ENCODE peak calls at places on chromosomes 1 and 21, in five cellular contexts. X is PC-9; T is endodermal cell; P is cardiac muscle cell; F is CD8-positive, alpha-beta T cell. L is an unnamed sample.

GRCh38 chr1:172351761-172352161 is 68.7 kb upstream of the C1orf105 start:
- DNase-seq in X (peak; percentile 82), T (no peak), P (peak; percentile 69), F (no peak), L (no peak)

GRCh38 chr21:45894107-45894810 is 87.3 kb upstream of the COL6A1 start:
- DNase-seq in X (no peak), T (no peak), P (peak; percentile 81), F (no peak), L (no peak)

GRCh38 chr1:64051801-64052200 is 151.6 kb upstream of the UBE2U start:
- DNase-seq in X (no peak), T (no peak), P (peak; percentile 19), F (no peak), L (no peak)

GRCh38 chr1:112358798-112359408 is 37.1 kb upstream of the CTTNBP2NL start:
- DNase-seq in X (peak; percentile 33), T (peak; percentile 92), P (peak; percentile 87), F (peak; percentile 38), L (peak; percentile 13)

GRCh38 chr1:228876187-228876586 is 140.9 kb downstream of the RHOU start:
- DNase-seq in X (no peak), T (no peak), P (no peak), F (no peak), L (no peak)

GRCh38 chr1:61589382-61589765 is 135.6 kb downstream of the TM2D1 start:
- DNase-seq in X (no peak), T (no peak), P (no peak), F (no peak), L (no peak)

GRCh38 chr1:168688679-168689657 is 40.0 kb downstream of the DPT start:
- DNase-seq in X (no peak), T (no peak), P (no peak), F (no peak), L (no peak)

GRCh38 chr1:29830916-29831315 is 594.6 kb downstream of the PTPRU start:
- DNase-seq in X (no peak), T (no peak), P (no peak), F (no peak), L (no peak)

GRCh38 chr1:26029864-26030481 is 8.4 kb downstream of the EXTL1 start:
- DNase-seq in X (no peak), T (no peak), P (no peak), F (no peak), L (no peak)

GRCh38 chr1:14516974-14517812 is 81.3 kb upstream of the KAZN start:
- DNase-seq in X (no peak), T (no peak), P (peak; percentile 89), F (no peak), L (no peak)

GRCh38 chr1:210362526-210362925 is 33.8 kb downstream of the HHAT start:
- DNase-seq in X (no peak), T (peak; percentile 5), P (peak; percentile 66), F (no peak), L (no peak)

GRCh38 chr1:232682248-232682647 is 52.3 kb upstream of the SIPA1L2 start:
- DNase-seq in X (no peak), T (no peak), P (no peak), F (no peak), L (no peak)

GRCh38 chr1:150966011-150966410 is 8.6 kb downstream of the CERS2 start:
- DNase-seq in X (no peak), T (no peak), P (no peak), F (no peak), L (no peak)

GRCh38 chr1:227343727-227344551 is 25.6 kb upstream of the CDC42BPA start:
- DNase-seq in X (peak; percentile 87), T (no peak), P (peak; percentile 91), F (no peak), L (no peak)

GRCh38 chr1:9439074-9439761 is 100.0 kb upstream of the SLC25A33 start:
- DNase-seq in X (no peak), T (no peak), P (peak; percentile 50), F (no peak), L (no peak)

GRCh38 chr1:2076826-2077225 is 26.6 kb downstream of the PRKCZ start:
- DNase-seq in X (no peak), T (no peak), P (no peak), F (no peak), L (no peak)
- H3K9me3 ChIP-seq in X (peaks cover 4% of the 10 kb centered on the region), T (peaks cover 14% of the 10 kb centered on the region), P (no peaks in the 10 kb centered on the region), F (no peaks in the 10 kb centered on the region), L (peaks cover 3% of the 10 kb centered on the region)

GRCh38 chr21:24148461-24148860 is 1458.8 kb downstream of the MRPL39 start:
- DNase-seq in X (no peak), T (no peak), P (no peak), F (no peak), L (no peak)

GRCh38 chr21:24150753-24151152 is 1456.5 kb downstream of the MRPL39 start:
- DNase-seq in X (no peak), T (no peak), P (no peak), F (no peak), L (no peak)

DNA sequence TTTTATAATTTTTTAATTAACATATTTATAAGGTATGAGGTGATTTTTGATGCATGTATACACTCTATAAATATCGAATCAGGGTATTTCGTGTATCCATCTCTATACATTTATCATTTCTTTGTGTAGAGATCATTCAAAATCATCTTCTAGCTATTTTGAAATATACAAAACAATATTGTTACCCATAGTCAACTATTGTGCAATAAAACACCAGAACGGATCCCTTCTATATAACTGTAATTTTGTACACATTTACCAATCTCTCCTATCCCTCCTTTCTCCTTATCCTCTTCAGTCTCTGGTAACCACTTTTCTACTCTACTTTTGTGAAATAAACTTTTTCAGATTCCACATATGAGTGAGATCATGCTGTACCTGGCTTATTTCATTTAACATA is 1459.6 kb downstream of the MRPL39 start:
- DNase-seq in X (no peak), T (no peak), P (no peak), F (no peak), L (no peak)
- H3K9me3 ChIP-seq in X (no peaks in the 10 kb centered on the region), T (peaks cover 11% of the 10 kb centered on the region), P (no peaks in the 10 kb centered on the region), F (no peaks in the 10 kb centered on the region), L (no peaks in the 10 kb centered on the region)

DNA sequence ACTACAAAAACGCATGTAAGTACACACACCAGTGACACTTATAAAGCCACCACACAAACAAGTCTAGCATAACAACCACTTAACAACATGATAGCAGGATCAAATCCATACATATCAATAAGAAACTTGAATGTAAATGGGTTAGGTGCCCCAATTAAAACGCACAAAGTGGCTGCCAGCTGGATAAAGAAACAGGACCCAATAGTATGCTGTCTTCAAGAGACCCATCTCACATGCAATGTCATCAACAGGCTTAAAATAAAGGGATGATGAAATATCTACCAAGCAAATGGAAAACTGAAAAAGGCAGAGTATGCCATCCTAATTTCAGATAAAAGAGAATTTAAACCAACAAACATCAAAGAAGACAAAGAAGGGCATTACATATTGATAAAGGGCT is 109.6 kb downstream of the SLC5A9 start:
- DNase-seq in X (no peak), T (no peak), P (no peak), F (no peak), L (no peak)
- H3K9me3 ChIP-seq in X (no peaks in the 10 kb centered on the region), T (peaks cover 24% of the 10 kb centered on the region), P (no peaks in the 10 kb centered on the region), F (no peaks in the 10 kb centered on the region), L (no peaks in the 10 kb centered on the region)

GRCh38 chr21:7952648-7953047 is 2568.7 kb upstream of the TPTE start:
- DNase-seq in X (no peak), T (no peak), P (no peak), F (no peak), L (no peak)
- H3K9me3 ChIP-seq in X (peaks cover 53% of the 10 kb centered on the region), T (no peaks in the 10 kb centered on the region), P (peaks cover 75% of the 10 kb centered on the region), F (peaks cover 65% of the 10 kb centered on the region), L (peaks cover 65% of the 10 kb centered on the region)

GRCh38 chr1:73331726-73332125 is 866.2 kb downstream of the LRRIQ3 start:
- DNase-seq in X (no peak), T (no peak), P (no peak), F (no peak), L (no peak)
- H3K9me3 ChIP-seq in X (no peaks in the 10 kb centered on the region), T (no peaks in the 10 kb centered on the region), P (no peaks in the 10 kb centered on the region), F (no peaks in the 10 kb centered on the region), L (no peaks in the 10 kb centered on the region)

DNA sequence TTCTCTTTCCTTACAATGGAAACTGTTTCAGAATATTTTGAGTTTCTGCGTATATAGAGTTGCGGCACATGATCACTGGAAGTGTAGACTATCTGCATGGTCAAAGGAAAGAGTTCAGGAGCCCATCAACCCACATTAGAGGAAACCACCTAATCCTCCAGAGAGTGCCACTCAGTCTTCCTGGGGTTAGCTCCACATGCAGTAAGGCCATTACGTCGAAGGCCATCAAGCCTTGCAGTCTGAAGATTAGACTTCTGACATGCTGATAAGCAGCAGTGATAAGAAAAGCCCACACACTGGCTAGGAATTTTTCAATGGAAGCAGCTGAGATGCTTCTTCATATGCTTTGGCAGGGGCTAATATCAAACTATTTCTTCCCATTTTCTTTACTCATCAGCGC is 7.6 kb downstream of the ZNF669 start:
- DNase-seq in X (no peak), T (no peak), P (no peak), F (no peak), L (no peak)
- H3K9me3 ChIP-seq in X (peaks cover 7% of the 10 kb centered on the region), T (peaks cover 30% of the 10 kb centered on the region), P (no peaks in the 10 kb centered on the region), F (peaks cover 40% of the 10 kb centered on the region), L (peaks cover 16% of the 10 kb centered on the region)